ENCODE peak calls at places on chromosomes 3 and 15, in eight cellular contexts. J is body of pancreas, S is adrenal gland, L is transverse colon, D is A549, V is A673, O is psoas muscle, C is HepG2. P is an unnamed sample. For H3K4me1, the result is how much of the 10 kb centered on the place peaks cover.

GRCh38 chr3:50405249-50405648 is 45.9 kb upstream of the TMEM115 start:
- DNase-seq in V (peak), D (no peak), S (peak), C (peak), O (no peak), J (no peak), L (no peak), P (no peak)

GRCh38 chr3:143220745-143221144 is 101.2 kb downstream of the CHST2 start:
- DNase-seq in C (no peak), S (no peak), V (no peak), D (no peak), L (no peak), J (no peak), O (no peak), P (no peak)

GRCh38 chr3:127836004-127836882 is 13.9 kb upstream of the MGLL start:
- DNase-seq in C (no peak), V (no peak), O (no peak), L (no peak), J (no peak), D (no peak), S (no peak), P (peak)

GRCh38 chr3:51982352-51982837 is 940 bp upstream of the ACY1 start:
- DNase-seq in D (peak), J (peak), C (peak), O (peak), L (peak), S (peak), V (no peak), P (peak)

GRCh38 chr15:72116680-72117447 is 1.1 kb downstream of the MYO9A start:
- DNase-seq in L (peak), O (peak), J (peak), V (peak), C (no peak), S (peak), D (peak), P (no peak)

GRCh38 chr3:155241559-155241958 is 51.9 kb downstream of the STRIT1 start:
- DNase-seq in O (no peak), J (no peak), L (no peak), S (no peak), V (no peak), C (no peak), D (no peak), P (no peak)

GRCh38 chr3:148697311-148698189 is at the start of gene AGTR1:
- DNase-seq in C (no peak), O (peak), D (peak), L (peak), J (peak), V (peak), S (peak), P (peak)

GRCh38 chr15:100902436-100903190 is 16.5 kb upstream of the LRRK1 start:
- DNase-seq in S (peak), D (no peak), J (peak), O (peak), V (peak), C (peak), L (peak), P (peak)

GRCh38 chr15:84099181-84099580 is 136.4 kb upstream of the GOLGA6L4 start:
- DNase-seq in O (peak), J (peak), C (no peak), V (no peak), D (no peak), L (peak), S (peak), P (peak)

GRCh38 chr15:72117448-72117697 is 577 bp downstream of the MYO9A start:
- DNase-seq in V (peak), D (peak), S (peak), J (peak), L (peak), O (peak), C (peak), P (peak)

GRCh38 chr3:7913283-7913682 is 588.3 kb upstream of the LMCD1 start:
- DNase-seq in O (no peak), C (no peak), S (no peak), J (no peak), V (no peak), L (no peak), D (no peak), P (no peak)

GRCh38 chr15:86919581-86919980 is 839.9 kb downstream of the AGBL1 start:
- DNase-seq in C (no peak), O (no peak), S (no peak), L (no peak), V (no peak), J (no peak), D (no peak), P (no peak)

GRCh38 chr3:149333518-149333859 is at the start of gene TM4SF18:
- DNase-seq in O (no peak), S (no peak), C (no peak), D (no peak), V (no peak), J (no peak), L (no peak), P (no peak)

GRCh38 chr15:85137507-85138175 is 156.0 kb downstream of the PDE8A start:
- DNase-seq in O (no peak), S (no peak), J (no peak), C (no peak), V (no peak), D (no peak), L (no peak), P (no peak)

DNA sequence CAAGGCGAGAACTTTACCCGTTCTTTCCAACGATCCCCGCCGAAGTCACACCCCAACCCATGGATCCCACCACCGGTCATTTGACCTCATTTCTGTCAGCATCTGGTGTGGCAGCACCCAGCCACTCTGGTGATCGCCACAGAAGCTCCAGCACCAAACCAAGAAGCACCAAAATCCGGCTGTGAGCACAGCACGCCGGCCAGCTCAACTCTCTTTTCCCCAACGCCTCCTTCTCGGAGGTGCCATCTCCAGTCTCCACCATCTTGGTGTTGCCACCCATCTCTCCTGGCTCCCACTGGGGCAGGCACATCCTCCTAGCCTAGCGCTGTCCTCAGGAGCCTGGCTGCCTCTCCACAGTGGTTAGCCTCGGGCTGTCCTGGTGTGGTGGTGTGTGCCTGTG is 6.5 kb downstream of the MUC4 start:
- DNase-seq in S (no peak), O (no peak), L (no peak), V (no peak), J (no peak), D (no peak), C (no peak), P (no peak)
- H3K4me1 ChIP-seq in S (under half), O (under half), L (under half), V (under half), J (under half), D (under half), C (under half), P (under half)

DNA sequence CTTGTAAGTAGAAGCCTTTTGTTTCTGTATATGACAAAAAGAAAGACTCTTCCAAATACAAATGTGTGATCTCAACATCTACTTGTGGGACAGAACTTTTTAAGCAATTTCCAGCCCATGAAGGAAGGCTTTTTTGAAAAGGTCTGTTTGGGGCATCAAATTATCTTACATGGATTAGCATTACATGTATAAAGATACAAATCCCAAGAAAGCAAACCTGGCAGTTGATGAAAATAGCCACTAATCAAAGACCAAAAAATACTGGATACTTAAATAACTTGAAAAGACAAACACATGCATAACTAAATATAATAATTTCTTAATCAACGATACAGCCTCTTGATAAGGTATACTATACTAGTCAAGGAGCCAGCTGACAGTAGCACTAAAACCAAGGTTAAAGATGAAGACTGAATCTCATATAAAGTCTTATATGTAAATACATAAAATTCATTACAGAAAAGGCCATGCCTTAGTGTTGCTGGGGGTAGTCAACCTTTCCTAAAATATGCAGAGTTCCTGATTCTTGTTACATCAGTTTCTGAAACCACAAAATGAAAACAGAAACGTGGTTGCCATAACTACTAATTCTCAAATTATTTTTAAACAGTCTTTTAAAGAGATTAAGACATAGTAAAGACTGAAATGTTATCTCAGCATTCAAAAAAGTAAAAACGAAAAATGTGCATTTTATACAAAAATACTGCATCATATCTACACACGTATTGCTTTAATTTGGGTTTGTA is 2.0 kb downstream of the ANKRD28 start:
- DNase-seq in S (no peak), L (no peak), O (no peak), D (no peak), C (no peak), V (peak), J (no peak), P (no peak)
- H3K4me3 ChIP-seq in S (peak), L (peak), O (peak), D (peak), C (no peak), V (peak), J (no peak), P (peak)

GRCh38 chr3:125165189-125165947 is 47.2 kb downstream of the SLC12A8 start:
- DNase-seq in C (peak), L (no peak), D (no peak), J (no peak), S (peak), V (peak), O (peak), P (no peak)
- TF ChIP-seq CTCF in C (peak), L (peak), D (no peak), J (peak), S (peak), V (peak), O (peak), P (no peak)

GRCh38 chr3:46955157-46955556 is 21.4 kb downstream of the CCDC12 start:
- DNase-seq in C (no peak), J (no peak), O (no peak), S (no peak), L (peak), D (no peak), V (no peak), P (no peak)
- H3K4me1 ChIP-seq in C (half or more), J (half or more), O (half or more), S (half or more), L (half or more), D (half or more), V (under half), P (half or more)

GRCh38 chr3:53030864-53031445 is 14.9 kb downstream of the SFMBT1 start:
- DNase-seq in D (no peak), S (no peak), C (no peak), O (no peak), J (no peak), L (peak), V (no peak), P (no peak)
- H3K4me3 ChIP-seq in D (no peak), S (no peak), C (no peak), O (no peak), J (no peak), L (no peak), V (no peak), P (no peak)

DNA sequence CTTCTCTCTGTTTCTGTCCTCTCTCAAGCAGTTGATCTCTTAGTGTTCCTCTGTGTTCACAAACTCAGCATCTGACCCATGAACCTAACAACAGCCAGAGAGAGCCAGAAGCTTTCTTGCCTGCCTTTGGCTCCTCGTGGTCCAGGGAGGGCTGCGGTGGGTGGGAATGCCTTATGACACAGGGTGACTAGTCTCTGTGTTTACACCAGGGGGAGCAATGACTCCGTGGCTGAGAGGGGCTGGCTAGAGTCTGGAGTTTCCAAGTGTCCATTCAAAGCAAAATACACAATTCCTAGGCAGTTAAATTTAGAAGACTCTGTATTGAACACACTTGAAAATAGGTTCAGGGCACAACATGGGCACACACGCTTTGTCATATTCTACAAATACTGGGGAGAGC is 370.0 kb upstream of the FRG2C start:
- DNase-seq in S (peak), D (peak), L (peak), C (peak), O (peak), J (peak), V (peak), P (peak)
- TF ChIP-seq CTCF in S (peak), D (peak), L (peak), C (peak), O (peak), J (peak), V (peak), P (peak)

GRCh38 chr15:90062023-90062728 is 40.1 kb downstream of the IDH2 start:
- DNase-seq in J (peak), D (no peak), L (peak), O (no peak), S (peak), V (peak), C (no peak), P (peak)
- H3K4me1 ChIP-seq in J (half or more), D (under half), L (under half), O (half or more), S (under half), V (under half), C (under half), P (half or more)